ENCODE peak calls at places on chromosomes 16 and 17, in five cellular contexts. One of them, this sample, is unnamed.
A peak's percentile ranks its signal among the peaks of the same experiment; 100 is the strongest.

GRCh38 chr16:54568897-54569807 is 282.6 kb upstream of the IRX3 start:
- DNase-seq in CD4-positive, CD25-positive, alpha-beta regulatory T cell: no peak
- DNase-seq in CD8-positive, alpha-beta memory T cell: no peak
- DNase-seq in left ventricle myocardium inferior: peak; percentile 21
- DNase-seq in left lung: no peak
- DNase-seq in this sample: peak; percentile 66

GRCh38 chr16:67822511-67822910 is 15.8 kb downstream of the TSNAXIP1 start:
- DNase-seq in left ventricle myocardium inferior: no peak
- DNase-seq in left lung: no peak
- DNase-seq in CD4-positive, CD25-positive, alpha-beta regulatory T cell: no peak
- DNase-seq in CD8-positive, alpha-beta memory T cell: no peak
- DNase-seq in this sample: no peak

GRCh38 chr16:19437280-19437679 is 19.6 kb downstream of the TMC5 start:
- DNase-seq in left lung: no peak
- DNase-seq in left ventricle myocardium inferior: no peak
- DNase-seq in CD8-positive, alpha-beta memory T cell: no peak
- DNase-seq in CD4-positive, CD25-positive, alpha-beta regulatory T cell: no peak
- DNase-seq in this sample: no peak

GRCh38 chr17:67633751-67634191 is 84.0 kb upstream of the NOL11 start:
- DNase-seq in left ventricle myocardium inferior: peak; percentile 44
- DNase-seq in left lung: no peak
- DNase-seq in CD4-positive, CD25-positive, alpha-beta regulatory T cell: no peak
- DNase-seq in CD8-positive, alpha-beta memory T cell: no peak
- DNase-seq in this sample: peak; percentile 65

GRCh38 chr17:45952814-45953320 is 46.2 kb upstream of the STH start:
- DNase-seq in CD8-positive, alpha-beta memory T cell: no peak
- DNase-seq in CD4-positive, CD25-positive, alpha-beta regulatory T cell: no peak
- DNase-seq in left lung: no peak
- DNase-seq in left ventricle myocardium inferior: no peak
- DNase-seq in this sample: no peak

GRCh38 chr16:56013962-56014552 is 138.9 kb upstream of the CES5A start:
- DNase-seq in left ventricle myocardium inferior: peak; percentile 44
- DNase-seq in CD4-positive, CD25-positive, alpha-beta regulatory T cell: peak; percentile 23
- DNase-seq in CD8-positive, alpha-beta memory T cell: no peak
- DNase-seq in left lung: peak; percentile 51
- DNase-seq in this sample: peak; percentile 57

GRCh38 chr17:9228408-9229159 is 207.3 kb downstream of the NTN1 start:
- DNase-seq in CD8-positive, alpha-beta memory T cell: no peak
- DNase-seq in left lung: no peak
- DNase-seq in left ventricle myocardium inferior: no peak
- DNase-seq in CD4-positive, CD25-positive, alpha-beta regulatory T cell: no peak
- DNase-seq in this sample: peak; percentile 38

GRCh38 chr17:34235389-34236028 is 19.6 kb upstream of the CCL2 start:
- DNase-seq in left ventricle myocardium inferior: peak; percentile 83
- DNase-seq in CD4-positive, CD25-positive, alpha-beta regulatory T cell: no peak
- DNase-seq in CD8-positive, alpha-beta memory T cell: no peak
- DNase-seq in left lung: no peak
- DNase-seq in this sample: peak; percentile 74

GRCh38 chr17:7041607-7042506 is 2.0 kb downstream of the SLC16A11 start:
- DNase-seq in left lung: no peak
- DNase-seq in CD8-positive, alpha-beta memory T cell: no peak
- DNase-seq in CD4-positive, CD25-positive, alpha-beta regulatory T cell: no peak
- DNase-seq in left ventricle myocardium inferior: no peak
- DNase-seq in this sample: no peak

GRCh38 chr16:89322381-89323119 is 105.0 kb downstream of the ZNF778 start:
- DNase-seq in left ventricle myocardium inferior: no peak
- DNase-seq in CD4-positive, CD25-positive, alpha-beta regulatory T cell: no peak
- DNase-seq in left lung: peak; percentile 74
- DNase-seq in CD8-positive, alpha-beta memory T cell: no peak
- DNase-seq in this sample: peak; percentile 71

GRCh38 chr16:77657016-77657415 is 65.3 kb upstream of the NUDT7 start:
- DNase-seq in CD4-positive, CD25-positive, alpha-beta regulatory T cell: peak; percentile 10
- DNase-seq in left ventricle myocardium inferior: no peak
- DNase-seq in left lung: no peak
- DNase-seq in CD8-positive, alpha-beta memory T cell: no peak
- DNase-seq in this sample: no peak

GRCh38 chr17:48047113-48047740 is 932 bp upstream of the NFE2L1 start:
- DNase-seq in CD8-positive, alpha-beta memory T cell: no peak
- DNase-seq in CD4-positive, CD25-positive, alpha-beta regulatory T cell: no peak
- DNase-seq in left lung: no peak
- DNase-seq in left ventricle myocardium inferior: no peak
- DNase-seq in this sample: no peak

GRCh38 chr17:32341141-32341856 is 674 bp downstream of the C17orf75 start:
- DNase-seq in left ventricle myocardium inferior: no peak
- DNase-seq in CD4-positive, CD25-positive, alpha-beta regulatory T cell: peak; percentile 84
- DNase-seq in CD8-positive, alpha-beta memory T cell: peak; percentile 27
- DNase-seq in left lung: no peak
- DNase-seq in this sample: no peak

GRCh38 chr16:81711609-81712329 is 67.3 kb upstream of the PLCG2 start:
- DNase-seq in CD8-positive, alpha-beta memory T cell: no peak
- DNase-seq in left lung: peak; percentile 51
- DNase-seq in left ventricle myocardium inferior: peak; percentile 8
- DNase-seq in CD4-positive, CD25-positive, alpha-beta regulatory T cell: no peak
- DNase-seq in this sample: no peak

GRCh38 chr17:29141484-29141835 is 38.7 kb downstream of the MYO18A start:
- DNase-seq in CD4-positive, CD25-positive, alpha-beta regulatory T cell: no peak
- DNase-seq in CD8-positive, alpha-beta memory T cell: no peak
- DNase-seq in left ventricle myocardium inferior: no peak
- DNase-seq in left lung: no peak
- DNase-seq in this sample: no peak

GRCh38 chr16:89324056-89325010 is 106.8 kb downstream of the ZNF778 start:
- DNase-seq in left lung: peak; percentile 22
- DNase-seq in left ventricle myocardium inferior: no peak
- DNase-seq in CD4-positive, CD25-positive, alpha-beta regulatory T cell: peak; percentile 56
- DNase-seq in CD8-positive, alpha-beta memory T cell: no peak
- DNase-seq in this sample: no peak

GRCh38 chr17:15944720-15945492 is at the start of gene ADORA2B:
- DNase-seq in CD4-positive, CD25-positive, alpha-beta regulatory T cell: peak; percentile 19
- DNase-seq in left lung: peak; percentile 73
- DNase-seq in left ventricle myocardium inferior: peak; percentile 58
- DNase-seq in CD8-positive, alpha-beta memory T cell: no peak
- DNase-seq in this sample: peak; percentile 86

GRCh38 chr16:81659249-81659648 is 119.8 kb upstream of the PLCG2 start:
- DNase-seq in CD8-positive, alpha-beta memory T cell: no peak
- DNase-seq in CD4-positive, CD25-positive, alpha-beta regulatory T cell: no peak
- DNase-seq in left ventricle myocardium inferior: no peak
- DNase-seq in left lung: no peak
- DNase-seq in this sample: peak; percentile 6

GRCh38 chr16:15644306-15644961 is 1.5 kb upstream of the MARF1 start:
- DNase-seq in left ventricle myocardium inferior: no peak
- DNase-seq in CD8-positive, alpha-beta memory T cell: no peak
- DNase-seq in left lung: no peak
- DNase-seq in CD4-positive, CD25-positive, alpha-beta regulatory T cell: no peak
- DNase-seq in this sample: no peak

GRCh38 chr17:21368545-21369246 is 7.5 kb upstream of the KCNJ12 start:
- DNase-seq in left lung: no peak
- DNase-seq in left ventricle myocardium inferior: no peak
- DNase-seq in CD8-positive, alpha-beta memory T cell: no peak
- DNase-seq in CD4-positive, CD25-positive, alpha-beta regulatory T cell: no peak
- DNase-seq in this sample: no peak

GRCh38 chr17:32943647-32944191 is 15.8 kb downstream of the TMEM98 start:
- DNase-seq in left ventricle myocardium inferior: no peak
- DNase-seq in left lung: no peak
- DNase-seq in CD4-positive, CD25-positive, alpha-beta regulatory T cell: no peak
- DNase-seq in CD8-positive, alpha-beta memory T cell: no peak
- DNase-seq in this sample: peak; percentile 60

GRCh38 chr16:57503366-57503765 is 17.1 kb upstream of the DOK4 start:
- DNase-seq in CD4-positive, CD25-positive, alpha-beta regulatory T cell: no peak
- DNase-seq in left lung: peak; percentile 62
- DNase-seq in left ventricle myocardium inferior: no peak
- DNase-seq in CD8-positive, alpha-beta memory T cell: no peak
- DNase-seq in this sample: peak; percentile 48

GRCh38 chr17:16215002-16215272 is 397 bp downstream of the NCOR1 start:
- DNase-seq in CD8-positive, alpha-beta memory T cell: peak; percentile 25
- DNase-seq in CD4-positive, CD25-positive, alpha-beta regulatory T cell: no peak
- DNase-seq in left ventricle myocardium inferior: peak; percentile 45
- DNase-seq in left lung: peak; percentile 61
- DNase-seq in this sample: peak; percentile 76

GRCh38 chr16:4033951-4034350 is 82.3 kb downstream of the ADCY9 start:
- DNase-seq in left lung: no peak
- DNase-seq in CD4-positive, CD25-positive, alpha-beta regulatory T cell: no peak
- DNase-seq in left ventricle myocardium inferior: no peak
- DNase-seq in CD8-positive, alpha-beta memory T cell: no peak
- DNase-seq in this sample: peak; percentile 5

GRCh38 chr17:64418506-64419339 is 28.1 kb upstream of the PECAM1 start:
- DNase-seq in CD8-positive, alpha-beta memory T cell: no peak
- DNase-seq in CD4-positive, CD25-positive, alpha-beta regulatory T cell: peak; percentile 74
- DNase-seq in left lung: no peak
- DNase-seq in left ventricle myocardium inferior: no peak
- DNase-seq in this sample: no peak

GRCh38 chr17:68239967-68240366 is 7.9 kb upstream of the AMZ2 start:
- DNase-seq in left ventricle myocardium inferior: no peak
- DNase-seq in CD4-positive, CD25-positive, alpha-beta regulatory T cell: no peak
- DNase-seq in CD8-positive, alpha-beta memory T cell: no peak
- DNase-seq in left lung: no peak
- DNase-seq in this sample: no peak

GRCh38 chr17:31411707-31412285 is 20.3 kb downstream of the RAB11FIP4 start:
- DNase-seq in left lung: no peak
- DNase-seq in CD4-positive, CD25-positive, alpha-beta regulatory T cell: no peak
- DNase-seq in left ventricle myocardium inferior: no peak
- DNase-seq in CD8-positive, alpha-beta memory T cell: no peak
- DNase-seq in this sample: no peak

GRCh38 chr16:80437707-80438106 is 103.1 kb upstream of the DYNLRB2 start:
- DNase-seq in CD4-positive, CD25-positive, alpha-beta regulatory T cell: no peak
- DNase-seq in left ventricle myocardium inferior: no peak
- DNase-seq in CD8-positive, alpha-beta memory T cell: no peak
- DNase-seq in left lung: no peak
- DNase-seq in this sample: no peak

GRCh38 chr16:88656291-88656980 is 5.6 kb upstream of the CYBA start:
- DNase-seq in CD8-positive, alpha-beta memory T cell: no peak
- DNase-seq in left ventricle myocardium inferior: no peak
- DNase-seq in CD4-positive, CD25-positive, alpha-beta regulatory T cell: no peak
- DNase-seq in left lung: no peak
- DNase-seq in this sample: peak; percentile 64

GRCh38 chr17:51860934-51861561 is 297.5 kb downstream of the CA10 start:
- DNase-seq in CD8-positive, alpha-beta memory T cell: no peak
- DNase-seq in left lung: no peak
- DNase-seq in left ventricle myocardium inferior: no peak
- DNase-seq in CD4-positive, CD25-positive, alpha-beta regulatory T cell: peak; percentile 27
- DNase-seq in this sample: no peak

GRCh38 chr17:66357037-66357436 is 54.6 kb downstream of the PRKCA start:
- DNase-seq in left ventricle myocardium inferior: no peak
- DNase-seq in CD8-positive, alpha-beta memory T cell: no peak
- DNase-seq in left lung: no peak
- DNase-seq in CD4-positive, CD25-positive, alpha-beta regulatory T cell: no peak
- DNase-seq in this sample: no peak

GRCh38 chr17:81025756-81026155 is 9.2 kb upstream of the BAIAP2 start:
- DNase-seq in CD4-positive, CD25-positive, alpha-beta regulatory T cell: no peak
- DNase-seq in left ventricle myocardium inferior: no peak
- DNase-seq in left lung: no peak
- DNase-seq in CD8-positive, alpha-beta memory T cell: no peak
- DNase-seq in this sample: no peak

GRCh38 chr17:32015245-32016013 is 8.2 kb downstream of the LRRC37B start:
- DNase-seq in CD4-positive, CD25-positive, alpha-beta regulatory T cell: no peak
- DNase-seq in left lung: no peak
- DNase-seq in CD8-positive, alpha-beta memory T cell: no peak
- DNase-seq in left ventricle myocardium inferior: no peak
- DNase-seq in this sample: no peak

GRCh38 chr16:14509675-14510132 is 120.4 kb downstream of the PARN start:
- DNase-seq in CD8-positive, alpha-beta memory T cell: no peak
- DNase-seq in left ventricle myocardium inferior: no peak
- DNase-seq in CD4-positive, CD25-positive, alpha-beta regulatory T cell: no peak
- DNase-seq in left lung: no peak
- DNase-seq in this sample: no peak

GRCh38 chr17:53032861-53033271 is 789.9 kb upstream of the KIF2B start:
- DNase-seq in left lung: no peak
- DNase-seq in CD4-positive, CD25-positive, alpha-beta regulatory T cell: peak; percentile 1
- DNase-seq in CD8-positive, alpha-beta memory T cell: no peak
- DNase-seq in left ventricle myocardium inferior: no peak
- DNase-seq in this sample: no peak

GRCh38 chr16:20901068-20901440 is 483 bp downstream of the LYRM1 start:
- DNase-seq in left ventricle myocardium inferior: no peak
- DNase-seq in left lung: no peak
- DNase-seq in CD4-positive, CD25-positive, alpha-beta regulatory T cell: peak; percentile 40
- DNase-seq in CD8-positive, alpha-beta memory T cell: peak; percentile 9
- DNase-seq in this sample: no peak

GRCh38 chr16:20903889-20904506 is 3.4 kb downstream of the LYRM1 start:
- DNase-seq in left lung: no peak
- DNase-seq in CD4-positive, CD25-positive, alpha-beta regulatory T cell: no peak
- DNase-seq in left ventricle myocardium inferior: no peak
- DNase-seq in CD8-positive, alpha-beta memory T cell: no peak
- DNase-seq in this sample: no peak

GRCh38 chr16:20901441-20902112 is 1.0 kb downstream of the LYRM1 start:
- DNase-seq in CD4-positive, CD25-positive, alpha-beta regulatory T cell: no peak
- DNase-seq in left ventricle myocardium inferior: peak; percentile 44
- DNase-seq in CD8-positive, alpha-beta memory T cell: no peak
- DNase-seq in left lung: peak; percentile 80
- DNase-seq in this sample: peak; percentile 64

GRCh38 chr16:20903116-20903888 is 2.7 kb downstream of the LYRM1 start:
- DNase-seq in left ventricle myocardium inferior: no peak
- DNase-seq in CD4-positive, CD25-positive, alpha-beta regulatory T cell: no peak
- DNase-seq in left lung: no peak
- DNase-seq in CD8-positive, alpha-beta memory T cell: no peak
- DNase-seq in this sample: no peak

GRCh38 chr16:20902426-20902825 is 1.9 kb downstream of the LYRM1 start:
- DNase-seq in left lung: no peak
- DNase-seq in left ventricle myocardium inferior: no peak
- DNase-seq in CD8-positive, alpha-beta memory T cell: no peak
- DNase-seq in CD4-positive, CD25-positive, alpha-beta regulatory T cell: no peak
- DNase-seq in this sample: no peak
- H3K4me1 ChIP-seq in left lung: peaks cover 82% of the 10 kb centered on the region
- H3K4me1 ChIP-seq in left ventricle myocardium inferior: peaks cover 93% of the 10 kb centered on the region
- H3K4me1 ChIP-seq in CD8-positive, alpha-beta memory T cell: peaks cover 42% of the 10 kb centered on the region
- H3K4me1 ChIP-seq in CD4-positive, CD25-positive, alpha-beta regulatory T cell: peaks cover 40% of the 10 kb centered on the region
- H3K4me1 ChIP-seq in this sample: peaks cover 21% of the 10 kb centered on the region

GRCh38 chr17:77439382-77440013 is 298.7 kb downstream of the SEC14L1 start:
- DNase-seq in left lung: no peak
- DNase-seq in left ventricle myocardium inferior: peak; percentile 36
- DNase-seq in CD4-positive, CD25-positive, alpha-beta regulatory T cell: peak; percentile 31
- DNase-seq in CD8-positive, alpha-beta memory T cell: no peak
- DNase-seq in this sample: no peak
- H3K4me1 ChIP-seq in left lung: peaks cover 100% of the 10 kb centered on the region
- H3K4me1 ChIP-seq in left ventricle myocardium inferior: peaks cover 96% of the 10 kb centered on the region
- H3K4me1 ChIP-seq in CD4-positive, CD25-positive, alpha-beta regulatory T cell: peaks cover 100% of the 10 kb centered on the region
- H3K4me1 ChIP-seq in CD8-positive, alpha-beta memory T cell: peaks cover 100% of the 10 kb centered on the region
- H3K4me1 ChIP-seq in this sample: peaks cover 56% of the 10 kb centered on the region

GRCh38 chr16:85312174-85312573 is 199.9 kb upstream of the CIBAR2 start:
- DNase-seq in left lung: no peak
- DNase-seq in CD8-positive, alpha-beta memory T cell: no peak
- DNase-seq in CD4-positive, CD25-positive, alpha-beta regulatory T cell: no peak
- DNase-seq in left ventricle myocardium inferior: no peak
- DNase-seq in this sample: no peak
- H3K4me1 ChIP-seq in left lung: peaks cover 46% of the 10 kb centered on the region
- H3K4me1 ChIP-seq in CD8-positive, alpha-beta memory T cell: peaks cover 42% of the 10 kb centered on the region
- H3K4me1 ChIP-seq in CD4-positive, CD25-positive, alpha-beta regulatory T cell: peaks cover 51% of the 10 kb centered on the region
- H3K4me1 ChIP-seq in left ventricle myocardium inferior: peaks cover 55% of the 10 kb centered on the region
- H3K4me1 ChIP-seq in this sample: peaks cover 9% of the 10 kb centered on the region

DNA sequence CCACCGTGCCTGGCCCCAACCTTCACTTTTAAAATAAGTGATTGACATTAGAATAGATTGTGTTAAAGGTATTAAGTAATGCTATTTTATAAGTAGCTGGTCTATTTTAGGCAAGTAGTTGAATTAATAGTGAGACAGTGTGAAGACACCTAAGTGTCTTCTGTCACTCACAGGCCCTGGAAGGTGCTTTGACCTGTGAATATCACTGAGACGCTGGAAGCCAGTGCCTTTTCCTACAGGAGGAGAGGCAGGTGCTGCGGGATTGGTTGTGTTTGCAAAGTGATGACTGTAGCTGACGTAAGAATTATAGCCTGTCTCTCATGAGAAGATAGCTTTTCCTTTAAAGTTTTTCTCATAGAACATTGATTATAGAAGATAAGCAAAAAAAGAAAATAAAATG is 45.0 kb downstream of the RAB11FIP3 start:
- DNase-seq in CD8-positive, alpha-beta memory T cell: no peak
- DNase-seq in CD4-positive, CD25-positive, alpha-beta regulatory T cell: no peak
- DNase-seq in left lung: no peak
- DNase-seq in left ventricle myocardium inferior: no peak
- DNase-seq in this sample: no peak
- H3K4me1 ChIP-seq in CD8-positive, alpha-beta memory T cell: no peaks in the 10 kb centered on the region
- H3K4me1 ChIP-seq in CD4-positive, CD25-positive, alpha-beta regulatory T cell: no peaks in the 10 kb centered on the region
- H3K4me1 ChIP-seq in left lung: no peaks in the 10 kb centered on the region
- H3K4me1 ChIP-seq in left ventricle myocardium inferior: no peaks in the 10 kb centered on the region
- H3K4me1 ChIP-seq in this sample: peaks cover 2% of the 10 kb centered on the region